ENCODE peak calls at places on chromosomes 7 and 10, in four cellular contexts. One of them, this sample, is unnamed.

GRCh38 chr7:96979551-96980276 is 25.6 kb upstream of the DLX6 start:
- DNase-seq in NCI-H187: no peak
- DNase-seq in iPS-NIHi11: no peak
- DNase-seq in activated T-cell treated with anti-CD3 and anti-CD28 coated beads, Interleukin-2, amount 50 U/mL, for 72 hours: no peak
- DNase-seq in this sample: no peak

GRCh38 chr10:7417103-7417623 is 6.3 kb upstream of the SFMBT2 start:
- DNase-seq in NCI-H187: no peak
- DNase-seq in iPS-NIHi11: no peak
- DNase-seq in activated T-cell treated with anti-CD3 and anti-CD28 coated beads, Interleukin-2, amount 50 U/mL, for 72 hours: no peak
- DNase-seq in this sample: no peak

GRCh38 chr10:112658900-112659328 is 211.9 kb downstream of the VTI1A start:
- DNase-seq in NCI-H187: no peak
- DNase-seq in iPS-NIHi11: no peak
- DNase-seq in activated T-cell treated with anti-CD3 and anti-CD28 coated beads, Interleukin-2, amount 50 U/mL, for 72 hours: no peak
- DNase-seq in this sample: no peak

GRCh38 chr7:47905071-47905920 is 43.0 kb downstream of the PKD1L1 start:
- DNase-seq in NCI-H187: no peak
- DNase-seq in iPS-NIHi11: no peak
- DNase-seq in activated T-cell treated with anti-CD3 and anti-CD28 coated beads, Interleukin-2, amount 50 U/mL, for 72 hours: no peak
- DNase-seq in this sample: peak

GRCh38 chr10:132065491-132066105 is at the start of gene JAKMIP3:
- DNase-seq in NCI-H187: no peak
- DNase-seq in iPS-NIHi11: peak
- DNase-seq in activated T-cell treated with anti-CD3 and anti-CD28 coated beads, Interleukin-2, amount 50 U/mL, for 72 hours: no peak
- DNase-seq in this sample: peak

GRCh38 chr7:89994483-89994882 is 159.8 kb upstream of the STEAP1 start:
- DNase-seq in NCI-H187: no peak
- DNase-seq in iPS-NIHi11: no peak
- DNase-seq in activated T-cell treated with anti-CD3 and anti-CD28 coated beads, Interleukin-2, amount 50 U/mL, for 72 hours: no peak
- DNase-seq in this sample: no peak

GRCh38 chr10:31912289-31912688 is 16.3 kb downstream of the ARHGAP12 start:
- DNase-seq in NCI-H187: no peak
- DNase-seq in iPS-NIHi11: no peak
- DNase-seq in activated T-cell treated with anti-CD3 and anti-CD28 coated beads, Interleukin-2, amount 50 U/mL, for 72 hours: no peak
- DNase-seq in this sample: no peak

GRCh38 chr7:81990395-81990794 is 220.5 kb upstream of the HGF start:
- DNase-seq in NCI-H187: no peak
- DNase-seq in iPS-NIHi11: no peak
- DNase-seq in activated T-cell treated with anti-CD3 and anti-CD28 coated beads, Interleukin-2, amount 50 U/mL, for 72 hours: no peak
- DNase-seq in this sample: no peak

GRCh38 chr7:41323811-41324210 is 379.1 kb downstream of the INHBA start:
- DNase-seq in NCI-H187: no peak
- DNase-seq in iPS-NIHi11: no peak
- DNase-seq in activated T-cell treated with anti-CD3 and anti-CD28 coated beads, Interleukin-2, amount 50 U/mL, for 72 hours: no peak
- DNase-seq in this sample: no peak

GRCh38 chr10:106175760-106176377 is 988.6 kb downstream of the SORCS1 start:
- DNase-seq in NCI-H187: no peak
- DNase-seq in iPS-NIHi11: peak
- DNase-seq in activated T-cell treated with anti-CD3 and anti-CD28 coated beads, Interleukin-2, amount 50 U/mL, for 72 hours: no peak
- DNase-seq in this sample: no peak

GRCh38 chr10:102243304-102243703 is 2.0 kb upstream of the PITX3 start:
- DNase-seq in NCI-H187: no peak
- DNase-seq in iPS-NIHi11: no peak
- DNase-seq in activated T-cell treated with anti-CD3 and anti-CD28 coated beads, Interleukin-2, amount 50 U/mL, for 72 hours: no peak
- DNase-seq in this sample: no peak

GRCh38 chr10:91311601-91312000 is 91.1 kb downstream of the PCGF5 start:
- DNase-seq in NCI-H187: no peak
- DNase-seq in iPS-NIHi11: no peak
- DNase-seq in activated T-cell treated with anti-CD3 and anti-CD28 coated beads, Interleukin-2, amount 50 U/mL, for 72 hours: no peak
- DNase-seq in this sample: no peak